ENCODE peak calls at places on chromosomes 4 and X, in ten cellular contexts. J, Y, P, A, G, B, S, U, D and W are unnamed samples.

GRCh38 chrX:126448681-126449080 is 103.9 kb downstream of the DCAF12L1 start:
- DNase-seq in P (no peak), S (no peak), A (no peak), Y (no peak), U (no peak), D (no peak), G (no peak), B (no peak), J (no peak), W (no peak)

GRCh38 chr4:4408132-4408523 is 21.2 kb downstream of the NSG1 start:
- DNase-seq in U (no peak), S (no peak), Y (no peak), P (no peak), A (no peak), G (no peak), B (no peak), J (no peak), D (no peak), W (no peak)

GRCh38 chrX:106611682-106612402 is at the start of gene RADX:
- DNase-seq in B (peak; percentile 77), U (peak; percentile 45), A (peak; percentile 36), Y (peak; percentile 68), G (peak; percentile 75), J (peak; percentile 78), P (peak; percentile 86), D (peak; percentile 49), S (peak; percentile 45), W (peak; percentile 91)

GRCh38 chrX:110180176-110180927 is 137.5 kb downstream of the AMMECR1 start:
- DNase-seq in J (no peak), G (no peak), B (peak; percentile 19), A (no peak), P (peak; percentile 84), S (peak; percentile 84), D (no peak), Y (peak; percentile 66), U (peak; percentile 65), W (no peak)

GRCh38 chr4:169383724-169384123 is 113.0 kb upstream of the SH3RF1 start:
- DNase-seq in D (no peak), U (peak; percentile 81), A (no peak), B (peak; percentile 26), P (peak; percentile 92), S (peak; percentile 97), J (no peak), Y (peak; percentile 75), G (no peak), W (no peak)

GRCh38 chr4:65416875-65417274 is 253.4 kb downstream of the EPHA5 start:
- DNase-seq in U (peak; percentile 82), S (no peak), G (no peak), J (no peak), D (no peak), A (no peak), P (no peak), B (no peak), Y (no peak), W (peak; percentile 25)

GRCh38 chrX:119497185-119497584 is 28.9 kb downstream of the SLC25A5 start:
- DNase-seq in G (no peak), U (no peak), A (no peak), J (no peak), S (no peak), P (no peak), D (no peak), B (no peak), Y (no peak), W (no peak)

GRCh38 chrX:132822634-132823012 is 135.8 kb downstream of the HS6ST2 start:
- DNase-seq in J (no peak), S (no peak), B (no peak), Y (no peak), G (no peak), P (no peak), A (no peak), U (no peak), D (no peak), W (no peak)

GRCh38 chrX:43589735-43590515 is 66.2 kb upstream of the MAOA start:
- DNase-seq in J (no peak), S (no peak), B (peak; percentile 50), P (no peak), D (no peak), Y (peak; percentile 56), G (no peak), A (no peak), U (peak; percentile 74), W (no peak)

GRCh38 chr4:13092702-13093101 is 391.4 kb downstream of the RAB28 start:
- DNase-seq in D (no peak), G (no peak), A (no peak), P (peak; percentile 38), B (no peak), U (no peak), J (no peak), Y (no peak), S (no peak), W (no peak)

GRCh38 chrX:18173494-18174180 is 47.0 kb downstream of the BEND2 start:
- DNase-seq in P (no peak), G (no peak), D (no peak), Y (no peak), B (no peak), A (peak; percentile 84), U (no peak), J (no peak), S (no peak), W (no peak)
- H3K9ac ChIP-seq in P (no peak overlapping the region), G (no peak overlapping the region), D (no peak overlapping the region), Y (no peak overlapping the region), B (no peak overlapping the region), A (peak overlapping the region; percentile 60), U (no peak overlapping the region), J (no peak overlapping the region), S (no peak overlapping the region), W (no peak overlapping the region)

DNA sequence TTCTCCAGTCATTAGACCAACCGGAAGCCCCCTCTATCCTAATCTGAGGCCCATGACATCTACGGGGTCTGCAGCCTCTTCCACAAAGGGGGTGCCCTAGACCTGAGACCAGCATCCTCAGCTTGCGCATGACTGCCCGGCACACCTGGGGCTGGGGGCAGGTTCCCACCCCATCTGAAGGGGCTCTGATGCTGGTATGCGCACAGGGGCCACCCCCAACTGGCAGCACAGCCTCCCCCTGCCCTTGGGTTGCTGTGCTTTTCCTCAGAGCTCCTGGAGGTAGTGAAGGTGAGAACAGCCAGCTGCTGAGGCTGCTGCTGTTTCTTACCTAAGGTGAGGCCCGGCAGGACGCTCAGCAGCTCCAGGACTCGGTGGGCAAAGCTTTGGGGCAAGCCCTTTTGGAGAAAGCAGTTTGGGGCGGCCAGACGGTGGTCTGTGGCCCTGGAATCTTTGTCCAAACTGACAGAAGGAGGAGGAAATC is 18.9 kb upstream of the CPLX1 start:
- DNase-seq in A (no peak), D (no peak), Y (no peak), J (no peak), B (no peak), S (no peak), P (no peak), U (no peak), G (no peak), W (no peak)
- H3K9ac ChIP-seq in A (no peak overlapping the region), D (no peak overlapping the region), Y (no peak overlapping the region), J (no peak overlapping the region), B (no peak overlapping the region), S (no peak overlapping the region), P (peak overlapping the region; percentile 59), U (no peak overlapping the region), G (no peak overlapping the region), W (no peak overlapping the region)

DNA sequence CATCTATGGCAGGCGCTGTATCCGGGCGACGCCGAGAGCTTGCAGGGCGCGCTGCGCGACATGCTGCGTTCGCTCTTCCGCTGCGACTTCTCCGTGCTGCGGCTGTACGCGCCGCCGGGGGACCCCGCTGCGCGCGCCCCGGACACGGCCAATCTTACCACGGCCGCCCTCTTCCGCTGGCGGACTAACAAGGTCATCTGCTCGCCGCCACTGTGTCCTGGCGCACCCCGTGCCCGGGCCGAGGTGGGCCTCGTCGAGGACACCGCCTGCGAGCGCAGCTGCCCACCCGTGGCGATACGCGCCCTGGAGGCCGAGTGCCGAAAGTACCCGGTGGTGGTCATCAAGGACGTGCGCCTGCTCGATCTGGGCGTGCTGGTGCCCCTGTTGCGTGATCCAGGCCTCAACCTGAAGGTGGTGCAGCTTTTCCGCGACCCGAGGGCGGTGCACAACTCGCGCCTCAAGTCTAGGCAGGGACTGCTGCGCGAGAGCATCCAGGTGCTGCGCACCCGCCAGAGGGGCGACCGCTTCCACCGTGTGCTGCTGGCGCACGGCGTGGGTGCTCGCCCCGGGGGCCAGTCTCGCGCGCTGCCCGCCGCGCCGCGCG is 874 bp downstream of the CHST7 start:
- DNase-seq in G (peak; percentile 58), U (no peak), B (peak; percentile 12), D (no peak), Y (peak; percentile 34), A (no peak), P (peak; percentile 44), J (no peak), S (no peak), W (peak; percentile 39)
- H3K9ac ChIP-seq in G (peak overlapping the region; percentile 47), U (peak overlapping the region; percentile 77), B (no peak overlapping the region), D (peak overlapping the region; percentile 54), Y (no peak overlapping the region), A (no peak overlapping the region), P (peak overlapping the region; percentile 74), J (no peak overlapping the region), S (no peak overlapping the region), W (no peak overlapping the region)

GRCh38 chrX:49198540-49199314 is 1.3 kb downstream of the SYP start:
- DNase-seq in D (no peak), Y (no peak), J (no peak), G (no peak), A (no peak), P (no peak), S (no peak), U (no peak), B (no peak), W (no peak)

GRCh38 chrX:49197543-49198087 is 2.4 kb downstream of the SYP start:
- DNase-seq in Y (no peak), J (no peak), A (no peak), D (no peak), P (no peak), B (no peak), S (no peak), G (no peak), U (no peak), W (no peak)

GRCh38 chrX:49199315-49199595 is 738 bp downstream of the SYP start:
- DNase-seq in A (no peak), Y (no peak), G (no peak), J (no peak), B (no peak), P (no peak), D (no peak), U (no peak), S (no peak), W (no peak)

GRCh38 chrX:49202022-49202421 is 2.0 kb upstream of the SYP start:
- DNase-seq in B (no peak), D (no peak), Y (no peak), P (no peak), J (no peak), G (no peak), U (no peak), A (no peak), S (no peak), W (no peak)

DNA sequence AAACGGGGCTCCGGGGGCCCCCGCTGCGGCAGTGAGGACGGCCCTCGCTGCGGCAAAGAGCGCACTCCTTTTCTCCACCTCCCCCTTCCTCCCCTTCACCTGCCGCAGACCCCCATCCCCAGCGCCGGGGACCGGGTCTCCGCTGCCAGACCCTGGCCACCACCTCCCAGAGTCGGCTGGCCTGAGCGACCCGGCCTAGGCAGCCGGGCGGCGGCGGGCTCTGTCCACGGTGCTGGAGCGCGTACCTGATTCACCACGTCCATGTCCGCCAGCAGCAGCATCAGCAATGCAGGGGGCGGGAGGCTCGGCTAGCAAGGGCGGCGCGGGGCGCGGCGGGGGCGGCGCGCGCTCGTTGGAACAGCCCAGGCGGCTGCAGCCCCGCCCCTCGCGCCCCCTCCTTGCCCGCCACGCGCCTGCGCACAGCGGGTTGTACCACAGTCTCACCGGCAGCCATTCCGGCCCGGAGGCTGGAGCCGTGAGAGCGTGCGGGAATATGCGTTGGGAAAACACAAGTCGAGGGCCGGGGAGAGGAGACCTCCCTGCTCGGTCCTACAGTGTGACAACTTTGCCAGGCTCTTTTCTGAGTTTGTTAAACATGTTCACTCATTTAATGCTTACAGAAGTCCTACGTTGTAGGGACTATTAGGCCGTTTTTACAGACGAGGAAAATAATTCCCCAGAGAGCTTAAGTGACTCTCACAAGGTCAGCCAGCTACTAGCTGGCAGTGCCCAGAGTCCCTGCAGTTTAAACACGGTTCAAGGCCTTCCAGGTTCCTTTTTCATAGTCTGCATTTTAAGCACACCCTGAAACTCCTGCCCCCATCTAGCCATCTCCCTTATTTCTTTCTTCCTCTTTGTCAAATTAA is at the start of gene SYP:
- DNase-seq in G (peak; percentile 88), S (peak; percentile 82), P (peak; percentile 88), J (peak; percentile 78), B (peak; percentile 79), Y (peak; percentile 74), A (peak; percentile 94), U (peak; percentile 90), D (no peak), W (peak; percentile 94)
- H3K9ac ChIP-seq in G (no peak within 1 kb of the TSS), S (peak within 1 kb of the TSS; percentile 80), P (peak within 1 kb of the TSS; percentile 39), J (no peak within 1 kb of the TSS), B (no peak within 1 kb of the TSS), Y (no peak within 1 kb of the TSS), A (peak within 1 kb of the TSS; percentile 59), U (peak within 1 kb of the TSS; percentile 61), D (peak within 1 kb of the TSS; percentile 38), W (no peak within 1 kb of the TSS)